ENCODE peak calls at places on chromosomes 13 and 19, in six cellular contexts. T is A673, E is GM23248, Z is neural progenitor cell, U is PC-3, D is fibroblast of lung. V is an unnamed sample.

GRCh38 chr13:50127017-50127725 is 111.9 kb downstream of the KCNRG start:
- DNase-seq in T (no peak), E (peak; percentile 69), Z (peak; percentile 75), U (no peak), D (peak; percentile 33), V (no peak)

GRCh38 chr19:36963262-36963661 is 47.1 kb downstream of the ZNF568 start:
- DNase-seq in T (peak; percentile 2), E (no peak), Z (no peak), U (no peak), D (no peak), V (no peak)

GRCh38 chr13:107993239-107993948 is 221.9 kb downstream of the LIG4 start:
- DNase-seq in T (no peak), E (no peak), Z (no peak), U (peak; percentile 55), D (peak; percentile 2), V (no peak)

GRCh38 chr13:20177049-20177831 is 15.5 kb downstream of the GJB2 start:
- DNase-seq in T (no peak), E (no peak), Z (no peak), U (no peak), D (no peak), V (no peak)

GRCh38 chr13:26999499-26999898 is 172.1 kb downstream of the USP12 start:
- DNase-seq in T (no peak), E (no peak), Z (no peak), U (no peak), D (no peak), V (no peak)

GRCh38 chr13:72218966-72219365 is 352.0 kb upstream of the DACH1 start:
- DNase-seq in T (no peak), E (no peak), Z (no peak), U (no peak), D (no peak), V (no peak)

GRCh38 chr13:30119476-30119875 is 187.9 kb downstream of the KATNAL1 start:
- DNase-seq in T (peak; percentile 77), E (peak; percentile 89), Z (no peak), U (peak; percentile 82), D (peak; percentile 85), V (peak; percentile 84)

GRCh38 chr13:113552786-113553540 is 31.6 kb upstream of the TFDP1 start:
- DNase-seq in T (no peak), E (no peak), Z (no peak), U (no peak), D (no peak), V (no peak)

GRCh38 chr13:114226699-114227323 is 7.9 kb upstream of the CDC16 start:
- DNase-seq in T (peak; percentile 78), E (peak; percentile 89), Z (peak; percentile 88), U (peak; percentile 87), D (peak; percentile 62), V (peak; percentile 69)

GRCh38 chr13:23570099-23570926 is at the start of gene TNFRSF19:
- DNase-seq in T (peak; percentile 49), E (peak; percentile 87), Z (peak; percentile 75), U (peak; percentile 35), D (peak; percentile 92), V (peak; percentile 38)

GRCh38 chr19:19343016-19343362 is 22.4 kb downstream of the MAU2 start:
- DNase-seq in T (no peak), E (no peak), Z (no peak), U (no peak), D (no peak), V (no peak)

GRCh38 chr13:59112375-59112774 is 1051.4 kb downstream of the DIAPH3 start:
- DNase-seq in T (peak; percentile 79), E (peak; percentile 36), Z (peak; percentile 15), U (peak; percentile 61), D (peak; percentile 100), V (peak; percentile 64)

GRCh38 chr19:917323-918151 is at the start of gene KISS1R:
- DNase-seq in T (peak; percentile 50), E (peak; percentile 54), Z (peak; percentile 93), U (peak; percentile 23), D (no peak), V (no peak)

DNA sequence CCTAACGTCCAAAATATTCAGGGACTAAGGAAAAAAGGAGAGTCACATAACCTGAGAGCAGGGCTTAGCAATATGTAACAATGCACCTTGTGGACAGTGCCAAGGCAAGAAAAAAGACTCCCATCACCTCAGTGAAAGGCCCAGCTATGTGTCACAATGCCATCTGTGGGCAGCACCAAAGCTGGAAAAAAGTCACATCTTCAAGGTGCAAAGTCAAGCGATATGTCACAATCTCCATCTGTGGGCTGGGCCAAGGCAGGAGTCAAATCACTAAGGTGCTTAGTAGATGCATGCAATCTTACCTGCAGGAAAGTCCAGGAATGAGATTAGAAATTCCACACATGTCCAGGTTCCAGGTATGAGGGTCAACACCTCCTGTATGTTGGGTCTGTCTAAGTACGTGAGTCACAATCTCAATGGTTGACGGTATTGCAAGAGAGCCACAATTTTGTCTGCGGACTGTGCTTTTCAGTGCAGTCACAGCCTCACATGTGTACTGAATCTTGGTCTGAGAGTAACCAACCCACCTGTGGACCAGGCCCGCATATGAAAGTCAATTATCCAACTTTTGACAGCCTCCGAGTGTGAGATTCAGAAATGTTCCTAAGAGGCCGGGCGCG is 14.8 kb upstream of the ZNF43 start:
- DNase-seq in T (no peak), E (no peak), Z (no peak), U (no peak), D (peak; percentile 13), V (no peak)
- H3K4me3 ChIP-seq in T (peak overlapping the region; percentile 58), E (peak overlapping the region; percentile 97), Z (peak overlapping the region; percentile 78), U (no peak overlapping the region), D (peak overlapping the region; percentile 88), V (no peak overlapping the region)

GRCh38 chr13:102935896-102936321 is 90.1 kb downstream of the ERCC5 start:
- DNase-seq in T (peak; percentile 33), E (no peak), Z (peak; percentile 18), U (no peak), D (no peak), V (no peak)
- H3K4me1 ChIP-seq in T (no peaks in the 10 kb centered on the region), E (no peaks in the 10 kb centered on the region), Z (peaks cover 15% of the 10 kb centered on the region), U (no peaks in the 10 kb centered on the region), D (no peaks in the 10 kb centered on the region), V (no peaks in the 10 kb centered on the region)

GRCh38 chr19:8147579-8147978 is 1.8 kb downstream of the FBN3 start:
- DNase-seq in T (no peak), E (no peak), Z (no peak), U (no peak), D (no peak), V (no peak)

GRCh38 chr19:8149261-8150094 is at the start of gene FBN3:
- DNase-seq in T (no peak), E (no peak), Z (peak; percentile 83), U (no peak), D (no peak), V (no peak)

GRCh38 chr19:8148088-8148409 is 1.3 kb downstream of the FBN3 start:
- DNase-seq in T (no peak), E (no peak), Z (no peak), U (no peak), D (no peak), V (no peak)

GRCh38 chr19:8146877-8147575 is 2.4 kb downstream of the FBN3 start:
- DNase-seq in T (no peak), E (no peak), Z (no peak), U (no peak), D (no peak), V (no peak)

GRCh38 chr19:8148410-8149231 is 771 bp downstream of the FBN3 start:
- DNase-seq in T (no peak), E (no peak), Z (peak; percentile 85), U (peak; percentile 43), D (no peak), V (no peak)
- TF ChIP-seq EZH2 in T (no peak), E (peak; percentile 77), Z (no peak), U (no peak), D (no peak), V (peak; percentile 59)

GRCh38 chr19:55158423-55158822 is 891 bp upstream of the TNNI3 start:
- DNase-seq in T (no peak), E (no peak), Z (no peak), U (no peak), D (no peak), V (no peak)

GRCh38 chr19:55158848-55159793 is 1.6 kb upstream of the TNNI3 start:
- DNase-seq in T (peak; percentile 50), E (peak; percentile 60), Z (no peak), U (peak; percentile 55), D (no peak), V (no peak)

GRCh38 chr19:55160986-55161365 is 3.4 kb upstream of the TNNI3 start:
- DNase-seq in T (no peak), E (no peak), Z (no peak), U (no peak), D (no peak), V (no peak)

GRCh38 chr19:55161571-55162322 is 4.2 kb upstream of the TNNI3 start:
- DNase-seq in T (no peak), E (no peak), Z (no peak), U (no peak), D (no peak), V (no peak)

GRCh38 chr19:55160128-55160985 is 2.8 kb upstream of the TNNI3 start:
- DNase-seq in T (peak; percentile 98), E (peak; percentile 96), Z (peak; percentile 97), U (peak; percentile 99), D (peak; percentile 51), V (peak; percentile 83)
- H3K4me3 ChIP-seq in T (no peak overlapping the region), E (no peak overlapping the region), Z (no peak overlapping the region), U (no peak overlapping the region), D (no peak overlapping the region), V (no peak overlapping the region)

GRCh38 chr19:17076539-17076919 is 952 bp downstream of the MYO9B start:
- DNase-seq in T (no peak), E (peak; percentile 44), Z (peak; percentile 29), U (peak; percentile 31), D (no peak), V (peak; percentile 27)
- H3K4me1 ChIP-seq in T (peaks cover 8% of the 10 kb centered on the region), E (peaks cover 30% of the 10 kb centered on the region), Z (peaks cover 26% of the 10 kb centered on the region), U (peaks cover 32% of the 10 kb centered on the region), D (peaks cover 23% of the 10 kb centered on the region), V (peaks cover 31% of the 10 kb centered on the region)

GRCh38 chr19:49363265-49364082 is at the start of gene DKKL1:
- DNase-seq in T (peak; percentile 98), E (peak; percentile 97), Z (peak; percentile 100), U (peak; percentile 100), D (peak; percentile 97), V (peak; percentile 99)
- TF ChIP-seq EZH2 in T (no peak), E (no peak), Z (no peak), U (no peak), D (no peak), V (no peak)